ENCODE peak calls at places on chromosomes 6 and 20, in eight cellular contexts. F is thoracic aorta, N is adrenal gland, H is spleen, B is heart right ventricle, C is upper lobe of left lung, J is prostate gland, X is PC-9. S is an unnamed sample.

GRCh38 chr20:14191559-14191958 is 145.9 kb downstream of the FLRT3 start:
- DNase-seq in F (no peak), N (no peak), H (no peak), B (no peak), C (no peak), J (no peak), X (no peak), S (no peak)

GRCh38 chr6:45827952-45828530 is 187.6 kb downstream of the CLIC5 start:
- DNase-seq in F (no peak), N (no peak), H (no peak), B (no peak), C (no peak), J (peak; percentile 68), X (no peak), S (no peak)

GRCh38 chr6:47235964-47236760 is 73.5 kb downstream of the TNFRSF21 start:
- DNase-seq in F (no peak), N (peak; percentile 28), H (no peak), B (peak; percentile 22), C (peak; percentile 30), J (peak; percentile 28), X (no peak), S (no peak)

GRCh38 chr6:94862116-94862515 is 715.2 kb upstream of the MANEA start:
- DNase-seq in F (no peak), N (no peak), H (no peak), B (no peak), C (no peak), J (no peak), X (no peak), S (no peak)

GRCh38 chr6:7150381-7151064 is 42.8 kb downstream of the RREB1 start:
- DNase-seq in F (no peak), N (no peak), H (no peak), B (no peak), C (no peak), J (no peak), X (no peak), S (no peak)

GRCh38 chr6:137171824-137172733 is 1.4 kb downstream of the IL22RA2 start:
- DNase-seq in F (no peak), N (no peak), H (no peak), B (no peak), C (no peak), J (peak; percentile 21), X (peak; percentile 80), S (no peak)

GRCh38 chr6:84103029-84103428 is 69.5 kb downstream of the MRAP2 start:
- DNase-seq in F (no peak), N (no peak), H (no peak), B (no peak), C (no peak), J (no peak), X (no peak), S (no peak)

GRCh38 chr20:57240850-57241429 is 25.5 kb downstream of the BMP7 start:
- DNase-seq in F (no peak), N (no peak), H (no peak), B (no peak), C (no peak), J (no peak), X (no peak), S (no peak)

GRCh38 chr6:39493174-39493573 is 170.7 kb upstream of the KCNK16 start:
- DNase-seq in F (no peak), N (no peak), H (no peak), B (no peak), C (no peak), J (no peak), X (no peak), S (no peak)

GRCh38 chr20:55069951-55070350 is 594.6 kb downstream of the DOK5 start:
- DNase-seq in F (no peak), N (no peak), H (no peak), B (no peak), C (no peak), J (no peak), X (no peak), S (no peak)

GRCh38 chr6:17352302-17352701 is 41.1 kb upstream of the CAP2 start:
- DNase-seq in F (no peak), N (no peak), H (no peak), B (no peak), C (no peak), J (no peak), X (no peak), S (no peak)

GRCh38 chr6:114052141-114052540 is 81.2 kb upstream of the HDAC2 start:
- DNase-seq in F (no peak), N (no peak), H (no peak), B (no peak), C (no peak), J (no peak), X (no peak), S (no peak)

GRCh38 chr6:45791181-45791580 is 224.5 kb downstream of the CLIC5 start:
- DNase-seq in F (no peak), N (no peak), H (no peak), B (no peak), C (no peak), J (no peak), X (no peak), S (no peak)

GRCh38 chr20:62807444-62808210 is 3.0 kb downstream of the OGFR start:
- DNase-seq in F (no peak), N (no peak), H (no peak), B (no peak), C (no peak), J (no peak), X (no peak), S (no peak)

GRCh38 chr20:37880726-37881591 is 22.0 kb upstream of the VSTM2L start:
- DNase-seq in F (no peak), N (peak; percentile 57), H (peak; percentile 84), B (peak; percentile 85), C (no peak), J (no peak), X (peak; percentile 45), S (no peak)

GRCh38 chr20:63698739-63699465 is 2.5 kb downstream of the TNFRSF6B start:
- DNase-seq in F (no peak), N (peak; percentile 90), H (peak; percentile 76), B (no peak), C (peak; percentile 19), J (no peak), X (peak; percentile 79), S (peak; percentile 47)

GRCh38 chr20:11766961-11767360 is 150.7 kb upstream of the BTBD3 start:
- DNase-seq in F (no peak), N (no peak), H (no peak), B (no peak), C (no peak), J (no peak), X (no peak), S (no peak)

GRCh38 chr6:168756009-168756634 is 315.1 kb downstream of the SMOC2 start:
- DNase-seq in F (no peak), N (no peak), H (no peak), B (no peak), C (no peak), J (no peak), X (no peak), S (no peak)
- H3K4me3 ChIP-seq in F (no peak overlapping the region), N (no peak overlapping the region), H (no peak overlapping the region), B (no peak overlapping the region), C (no peak overlapping the region), J (no peak overlapping the region), X (no peak overlapping the region), S (no peak overlapping the region)

GRCh38 chr6:160430203-160430602 is 82.0 kb downstream of the SLC22A3 start:
- DNase-seq in F (no peak), N (no peak), H (no peak), B (no peak), C (no peak), J (no peak), X (no peak), S (no peak)

GRCh38 chr6:160428818-160429744 is 80.9 kb downstream of the SLC22A3 start:
- DNase-seq in F (no peak), N (no peak), H (no peak), B (no peak), C (no peak), J (no peak), X (no peak), S (no peak)

GRCh38 chr6:160426146-160426545 is 78.0 kb downstream of the SLC22A3 start:
- DNase-seq in F (no peak), N (no peak), H (no peak), B (no peak), C (no peak), J (no peak), X (no peak), S (no peak)

GRCh38 chr6:160428069-160428430 is 79.9 kb downstream of the SLC22A3 start:
- DNase-seq in F (no peak), N (peak; percentile 87), H (no peak), B (peak; percentile 62), C (no peak), J (no peak), X (no peak), S (peak; percentile 49)

DNA sequence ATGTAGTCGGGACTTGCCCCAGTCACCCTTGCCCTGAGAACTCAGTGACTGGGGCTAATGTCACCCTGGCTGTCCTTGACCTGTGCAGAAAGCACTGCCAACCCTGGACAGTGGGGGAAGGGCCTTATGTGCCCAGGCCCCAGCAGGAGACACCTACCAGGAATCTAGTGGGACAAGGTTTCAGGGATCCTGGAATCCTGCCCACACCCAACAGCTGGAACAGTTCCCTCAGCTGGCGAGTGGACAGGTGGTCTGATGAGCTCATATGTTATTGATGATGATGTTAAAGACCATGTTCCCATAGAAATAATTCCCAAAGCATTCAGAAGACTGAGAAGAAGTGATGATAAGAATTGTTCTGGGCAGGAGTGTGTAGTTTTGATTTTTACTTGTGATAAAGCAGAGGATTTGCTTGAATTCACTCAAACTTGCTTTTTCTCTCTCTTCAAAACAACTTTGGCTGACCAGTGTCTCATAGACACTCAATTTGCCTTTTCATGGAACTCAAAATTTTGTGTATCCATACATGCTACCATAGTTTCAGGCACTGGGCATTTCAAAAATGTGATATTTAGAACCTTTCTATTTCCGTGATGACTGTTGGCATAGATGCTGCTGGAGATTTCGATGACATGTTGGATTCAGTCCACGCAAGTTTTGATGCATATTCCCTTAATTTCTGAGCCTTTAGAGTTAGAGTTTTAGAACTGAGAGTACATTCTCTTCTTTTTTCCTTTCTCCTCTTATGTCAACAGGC is 79.3 kb downstream of the SLC22A3 start:
- DNase-seq in F (no peak), N (peak; percentile 46), H (no peak), B (no peak), C (no peak), J (no peak), X (no peak), S (no peak)
- H3K27ac ChIP-seq in F (peak overlapping the region; percentile 55), N (peak overlapping the region; percentile 78), H (no peak overlapping the region), B (no peak overlapping the region), C (no peak overlapping the region), J (peak overlapping the region; percentile 46), X (no peak overlapping the region), S (no peak overlapping the region)

DNA sequence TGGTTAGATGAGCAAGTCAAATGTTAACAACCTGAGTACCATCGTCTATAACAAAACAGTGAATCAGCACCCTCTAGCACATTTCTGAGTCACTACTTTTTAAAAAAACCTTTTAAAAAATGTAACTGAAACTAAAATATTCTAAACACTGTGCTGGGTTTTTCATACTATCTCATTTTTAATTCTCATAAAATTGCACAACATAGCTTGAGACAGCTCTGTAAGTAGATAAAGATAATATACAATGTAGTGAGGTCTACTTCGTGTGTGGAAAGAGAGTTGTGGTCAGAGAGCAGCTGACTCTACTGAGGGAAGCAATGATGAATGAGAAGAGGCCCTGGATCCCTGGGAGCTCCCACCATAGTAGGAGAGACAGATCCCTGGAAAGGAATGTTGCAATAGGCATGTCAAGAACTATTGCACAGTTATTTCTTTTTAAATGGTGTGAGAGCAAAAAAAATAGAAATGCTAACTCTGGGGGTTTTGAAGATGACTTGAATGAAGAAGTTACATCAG is 13.6 kb upstream of the CALHM6 start:
- DNase-seq in F (no peak), N (peak; percentile 43), H (no peak), B (no peak), C (peak; percentile 42), J (no peak), X (peak; percentile 69), S (no peak)
- TF ChIP-seq CTCF in F (no peak), N (no peak), H (no peak), B (peak; percentile 33), C (no peak), J (no peak), X (no peak), S (no peak)

GRCh38 chr20:33442136-33443005 is 1.2 kb downstream of the SNTA1 start:
- DNase-seq in F (no peak), N (no peak), H (peak; percentile 68), B (no peak), C (no peak), J (no peak), X (no peak), S (no peak)
- H3K4me3 ChIP-seq in F (peak overlapping the region; percentile 89), N (peak overlapping the region; percentile 56), H (peak overlapping the region; percentile 75), B (peak overlapping the region; percentile 55), C (no peak overlapping the region), J (peak overlapping the region; percentile 71), X (no peak overlapping the region), S (peak overlapping the region; percentile 78)